ENCODE peak calls at places on chromosomes 3 and 15, in seven cellular contexts. W, S, O, X, A, B and K are unnamed samples.

GRCh38 chr3:158842946-158843345 is 41.1 kb downstream of the MFSD1 start:
- DNase-seq in B (no peak), W (no peak), A (no peak), S (no peak), O (no peak), X (no peak), K (no peak)

GRCh38 chr3:193922034-193922774 is 213.7 kb upstream of the HES1 start:
- DNase-seq in W (no peak), A (no peak), X (no peak), B (no peak), O (no peak), S (no peak), K (no peak)

GRCh38 chr3:111751961-111752360 is 107.1 kb upstream of the PHLDB2 start:
- DNase-seq in X (no peak), A (no peak), O (peak), W (no peak), B (no peak), S (no peak), K (no peak)

GRCh38 chr15:77282333-77282732 is 137.6 kb downstream of the PEAK1 start:
- DNase-seq in O (peak), W (no peak), X (no peak), A (no peak), B (no peak), S (no peak), K (no peak)

GRCh38 chr3:87287025-87287424 is 10.6 kb upstream of the POU1F1 start:
- DNase-seq in B (no peak), W (peak), S (no peak), X (no peak), A (no peak), O (no peak), K (no peak)

GRCh38 chr3:112555535-112556170 is 6.1 kb downstream of the ATG3 start:
- DNase-seq in X (no peak), S (no peak), O (no peak), W (no peak), B (no peak), A (no peak), K (no peak)

GRCh38 chr3:11206316-11206715 is 52.0 kb downstream of the HRH1 start:
- DNase-seq in W (no peak), B (no peak), S (no peak), A (no peak), O (no peak), X (no peak), K (no peak)

GRCh38 chr15:81292516-81293001 is 31.4 kb downstream of the STARD5 start:
- DNase-seq in A (no peak), S (no peak), X (no peak), W (no peak), O (no peak), B (no peak), K (peak)

GRCh38 chr3:151923901-151924300 is 50.5 kb downstream of the SUCNR1 start:
- DNase-seq in S (no peak), B (no peak), A (no peak), O (no peak), X (no peak), W (no peak), K (no peak)

GRCh38 chr3:60650171-60650570 is 601.1 kb downstream of the FHIT start:
- DNase-seq in A (no peak), O (no peak), S (no peak), B (no peak), W (no peak), X (no peak), K (no peak)

GRCh38 chr3:148884261-148884660 is 19.2 kb downstream of the CPA3 start:
- DNase-seq in W (no peak), X (no peak), O (no peak), S (no peak), B (no peak), A (no peak), K (no peak)

GRCh38 chr3:188390775-188391443 is 237.0 kb downstream of the LPP start:
- DNase-seq in O (no peak), S (no peak), X (no peak), B (no peak), A (no peak), W (no peak), K (no peak)
- TF ChIP-seq CTCF in O (no peak), S (no peak), X (no peak), B (no peak), A (peak), W (no peak), K (no peak)

GRCh38 chr3:65029130-65029529 is 341.3 kb upstream of the ADAMTS9 start:
- DNase-seq in X (no peak), S (no peak), W (no peak), O (no peak), B (no peak), A (no peak), K (no peak)
- TF ChIP-seq CTCF in X (no peak), S (no peak), W (no peak), O (no peak), B (no peak), A (no peak), K (no peak)

GRCh38 chr15:61169904-61170695 is 59.0 kb downstream of the RORA start:
- DNase-seq in B (no peak), W (no peak), A (no peak), X (no peak), S (no peak), O (no peak), K (no peak)
- TF ChIP-seq CTCF in B (no peak), W (no peak), A (no peak), X (no peak), S (no peak), O (no peak), K (no peak)

GRCh38 chr3:169624533-169624972 is 39.0 kb downstream of the MECOM start:
- DNase-seq in X (no peak), A (no peak), O (no peak), B (no peak), S (no peak), W (no peak), K (no peak)
- TF ChIP-seq CTCF in X (no peak), A (no peak), O (no peak), B (no peak), S (no peak), W (no peak), K (no peak)

DNA sequence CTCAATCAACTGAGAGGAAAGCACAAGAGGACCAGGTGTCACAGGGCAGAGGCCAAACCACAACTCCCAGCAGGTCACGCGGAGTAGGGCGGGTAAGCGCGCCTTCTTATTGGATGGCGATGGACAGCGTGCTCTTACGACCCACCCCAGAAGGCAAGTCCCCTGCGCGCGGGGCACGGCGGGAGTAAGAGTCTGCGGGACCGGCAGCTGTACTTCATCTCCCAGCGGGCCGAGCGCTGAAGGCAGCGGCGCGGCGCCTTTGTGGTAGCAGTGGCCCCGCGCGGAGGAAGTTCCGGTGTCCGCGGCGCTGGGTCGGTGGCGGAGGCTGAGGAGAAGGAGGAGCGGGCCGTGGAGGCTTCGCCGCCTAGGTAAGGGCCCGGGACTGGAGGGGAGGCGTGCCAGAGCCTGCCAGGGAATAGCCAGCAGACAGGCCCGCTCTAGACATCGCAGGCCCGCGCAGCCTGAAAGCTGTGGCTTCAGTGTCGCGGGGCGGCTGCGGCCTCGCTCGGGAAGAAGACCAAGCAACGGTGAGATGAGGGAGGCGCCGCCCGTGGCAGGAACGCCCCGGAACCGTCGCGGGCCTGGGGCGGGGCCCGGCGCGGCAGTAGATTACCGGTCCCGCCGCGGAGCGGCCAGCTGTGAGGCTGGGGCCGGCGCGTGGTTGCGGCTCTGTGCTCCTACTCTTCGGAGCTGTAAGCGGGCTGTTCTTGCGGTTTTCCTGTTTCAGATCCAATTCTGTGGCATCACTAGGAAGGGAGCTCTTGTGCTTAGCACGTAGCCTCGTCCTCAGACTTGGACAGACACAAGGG is at the start of gene RBM6:
- DNase-seq in S (peak), B (peak), W (peak), O (peak), A (peak), X (peak), K (peak)
- TF ChIP-seq CTCF in S (no peak), B (no peak), W (no peak), O (no peak), A (no peak), X (no peak), K (no peak)

DNA sequence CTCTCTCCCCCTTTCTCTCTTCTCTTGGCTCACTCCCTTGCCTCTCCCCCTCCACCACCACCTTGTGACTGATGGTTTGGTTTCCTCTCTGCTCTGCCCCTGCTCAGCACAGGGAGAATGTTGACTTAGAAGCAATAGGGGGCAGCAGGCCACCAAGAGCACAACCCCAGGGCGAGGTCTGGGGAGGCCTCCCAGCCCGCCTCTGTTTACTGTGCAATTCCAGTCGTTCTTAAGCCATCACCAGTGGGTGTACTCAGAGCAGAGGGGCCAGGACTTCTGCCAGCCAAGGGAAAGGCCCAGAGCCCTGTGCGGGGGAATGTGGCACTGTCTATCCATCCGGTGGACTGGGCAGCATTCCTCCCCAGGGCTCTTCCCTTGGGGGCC is 5.7 kb upstream of the APEH start:
- DNase-seq in S (no peak), X (no peak), B (no peak), W (no peak), O (no peak), A (no peak), K (no peak)
- TF ChIP-seq CTCF in S (no peak), X (no peak), B (no peak), W (no peak), O (no peak), A (no peak), K (no peak)

GRCh38 chr3:157769378-157769777 is 266.2 kb upstream of the VEPH1 start:
- DNase-seq in A (no peak), X (no peak), O (no peak), W (no peak), S (no peak), B (no peak), K (no peak)
- TF ChIP-seq CTCF in A (peak), X (no peak), O (no peak), W (no peak), S (no peak), B (no peak), K (no peak)